ENCODE peak calls at places on chromosome 17, in nine cellular contexts. One of them, this sample, is unnamed.

GRCh38 chr17:37182786-37183185 is 193.0 kb upstream of the C17orf78 start:
- DNase-seq in heart left ventricle: no peak
- DNase-seq in ascending aorta: no peak
- DNase-seq in psoas muscle: no peak
- DNase-seq in HL-60: no peak
- DNase-seq in left ventricle myocardium inferior: no peak
- DNase-seq in aorta: no peak
- DNase-seq in naive thymus-derived CD4-positive, alpha-beta T cell: no peak
- DNase-seq in transverse colon: no peak
- DNase-seq in this sample: no peak

GRCh38 chr17:7347630-7348477 is 4.1 kb upstream of the KCTD11 start:
- DNase-seq in heart left ventricle: no peak
- DNase-seq in ascending aorta: no peak
- DNase-seq in psoas muscle: no peak
- DNase-seq in HL-60: no peak
- DNase-seq in left ventricle myocardium inferior: no peak
- DNase-seq in aorta: no peak
- DNase-seq in naive thymus-derived CD4-positive, alpha-beta T cell: no peak
- DNase-seq in transverse colon: no peak
- DNase-seq in this sample: no peak

GRCh38 chr17:11122908-11123307 is 118.1 kb upstream of the SHISA6 start:
- DNase-seq in heart left ventricle: no peak
- DNase-seq in ascending aorta: no peak
- DNase-seq in psoas muscle: peak; percentile 20
- DNase-seq in HL-60: no peak
- DNase-seq in left ventricle myocardium inferior: peak; percentile 18
- DNase-seq in aorta: no peak
- DNase-seq in naive thymus-derived CD4-positive, alpha-beta T cell: no peak
- DNase-seq in transverse colon: peak; percentile 33
- DNase-seq in this sample: no peak

GRCh38 chr17:72984925-72985322 is 107.6 kb downstream of the SLC39A11 start:
- DNase-seq in heart left ventricle: no peak
- DNase-seq in ascending aorta: no peak
- DNase-seq in psoas muscle: no peak
- DNase-seq in HL-60: no peak
- DNase-seq in left ventricle myocardium inferior: no peak
- DNase-seq in aorta: no peak
- DNase-seq in naive thymus-derived CD4-positive, alpha-beta T cell: no peak
- DNase-seq in transverse colon: no peak
- DNase-seq in this sample: no peak

GRCh38 chr17:77466596-77467223 is 325.9 kb downstream of the SEC14L1 start:
- DNase-seq in heart left ventricle: no peak
- DNase-seq in ascending aorta: no peak
- DNase-seq in psoas muscle: no peak
- DNase-seq in HL-60: no peak
- DNase-seq in left ventricle myocardium inferior: no peak
- DNase-seq in aorta: no peak
- DNase-seq in naive thymus-derived CD4-positive, alpha-beta T cell: no peak
- DNase-seq in transverse colon: no peak
- DNase-seq in this sample: no peak

GRCh38 chr17:13869301-13869700 is 200.0 kb upstream of the COX10 start:
- DNase-seq in heart left ventricle: no peak
- DNase-seq in ascending aorta: no peak
- DNase-seq in psoas muscle: no peak
- DNase-seq in HL-60: no peak
- DNase-seq in left ventricle myocardium inferior: no peak
- DNase-seq in aorta: no peak
- DNase-seq in naive thymus-derived CD4-positive, alpha-beta T cell: no peak
- DNase-seq in transverse colon: no peak
- DNase-seq in this sample: no peak

GRCh38 chr17:55466671-55467070 is 44.6 kb downstream of the SMIM36 start:
- DNase-seq in heart left ventricle: peak; percentile 47
- DNase-seq in ascending aorta: no peak
- DNase-seq in psoas muscle: no peak
- DNase-seq in HL-60: no peak
- DNase-seq in left ventricle myocardium inferior: no peak
- DNase-seq in aorta: no peak
- DNase-seq in naive thymus-derived CD4-positive, alpha-beta T cell: no peak
- DNase-seq in transverse colon: no peak
- DNase-seq in this sample: no peak

GRCh38 chr17:45896803-45897693 is 2.7 kb downstream of the MAPT start:
- DNase-seq in heart left ventricle: no peak
- DNase-seq in ascending aorta: no peak
- DNase-seq in psoas muscle: no peak
- DNase-seq in HL-60: no peak
- DNase-seq in left ventricle myocardium inferior: no peak
- DNase-seq in aorta: no peak
- DNase-seq in naive thymus-derived CD4-positive, alpha-beta T cell: no peak
- DNase-seq in transverse colon: no peak
- DNase-seq in this sample: no peak

GRCh38 chr17:65046236-65046635 is 10.3 kb downstream of the GNA13 start:
- DNase-seq in heart left ventricle: no peak
- DNase-seq in ascending aorta: no peak
- DNase-seq in psoas muscle: no peak
- DNase-seq in HL-60: no peak
- DNase-seq in left ventricle myocardium inferior: no peak
- DNase-seq in aorta: no peak
- DNase-seq in naive thymus-derived CD4-positive, alpha-beta T cell: no peak
- DNase-seq in transverse colon: no peak
- DNase-seq in this sample: no peak

GRCh38 chr17:48563867-48564199 is 14.3 kb downstream of the HOXB4 start:
- DNase-seq in heart left ventricle: no peak
- DNase-seq in ascending aorta: no peak
- DNase-seq in psoas muscle: no peak
- DNase-seq in HL-60: no peak
- DNase-seq in left ventricle myocardium inferior: no peak
- DNase-seq in aorta: no peak
- DNase-seq in naive thymus-derived CD4-positive, alpha-beta T cell: no peak
- DNase-seq in transverse colon: no peak
- DNase-seq in this sample: no peak

GRCh38 chr17:42754782-42755181 is 6.2 kb upstream of the RAMP2 start:
- DNase-seq in heart left ventricle: peak; percentile 57
- DNase-seq in ascending aorta: no peak
- DNase-seq in psoas muscle: peak; percentile 83
- DNase-seq in HL-60: no peak
- DNase-seq in left ventricle myocardium inferior: peak; percentile 41
- DNase-seq in aorta: peak; percentile 61
- DNase-seq in naive thymus-derived CD4-positive, alpha-beta T cell: no peak
- DNase-seq in transverse colon: no peak
- DNase-seq in this sample: no peak

GRCh38 chr17:77734371-77735050 is 224.0 kb upstream of the TNRC6C start:
- DNase-seq in heart left ventricle: peak; percentile 93
- DNase-seq in ascending aorta: peak; percentile 45
- DNase-seq in psoas muscle: peak; percentile 92
- DNase-seq in HL-60: peak; percentile 14
- DNase-seq in left ventricle myocardium inferior: peak; percentile 93
- DNase-seq in aorta: peak; percentile 95
- DNase-seq in naive thymus-derived CD4-positive, alpha-beta T cell: no peak
- DNase-seq in transverse colon: peak; percentile 78
- DNase-seq in this sample: peak; percentile 64

DNA sequence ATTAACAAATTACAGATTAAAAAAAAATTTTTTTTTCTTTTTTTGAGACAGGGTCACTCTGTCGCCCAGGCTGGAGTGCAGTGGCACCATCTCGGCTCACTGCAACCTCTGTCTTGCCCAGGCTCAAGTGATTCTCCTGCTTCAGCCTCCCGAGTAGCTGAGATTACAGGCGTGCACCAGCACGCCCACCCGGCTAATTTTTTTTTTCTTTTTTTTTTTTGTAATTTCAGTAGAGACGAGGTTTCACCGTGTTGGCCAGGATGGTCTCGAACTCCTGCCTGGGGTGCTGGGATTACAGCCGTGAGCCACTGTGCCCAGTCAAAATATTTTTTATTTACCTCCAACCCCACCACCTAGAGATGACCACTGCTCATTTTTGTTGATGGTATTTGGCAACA is 25.5 kb downstream of the ACTG1 start:
- DNase-seq in heart left ventricle: no peak
- DNase-seq in ascending aorta: no peak
- DNase-seq in psoas muscle: no peak
- DNase-seq in HL-60: no peak
- DNase-seq in left ventricle myocardium inferior: no peak
- DNase-seq in aorta: no peak
- DNase-seq in naive thymus-derived CD4-positive, alpha-beta T cell: no peak
- DNase-seq in transverse colon: no peak
- DNase-seq in this sample: no peak
- H3K27ac ChIP-seq in heart left ventricle: no peak overlapping the region
- H3K27ac ChIP-seq in ascending aorta: no peak overlapping the region
- H3K27ac ChIP-seq in psoas muscle: no peak overlapping the region
- H3K27ac ChIP-seq in HL-60: no peak overlapping the region
- H3K27ac ChIP-seq in left ventricle myocardium inferior: no peak overlapping the region
- H3K27ac ChIP-seq in aorta: no peak overlapping the region
- H3K27ac ChIP-seq in naive thymus-derived CD4-positive, alpha-beta T cell: no peak overlapping the region
- H3K27ac ChIP-seq in transverse colon: no peak overlapping the region
- H3K27ac ChIP-seq in this sample: peak overlapping the region; percentile 42

GRCh38 chr17:19507673-19508326 is 25.9 kb upstream of the SLC47A1 start:
- DNase-seq in heart left ventricle: peak; percentile 81
- DNase-seq in ascending aorta: peak; percentile 49
- DNase-seq in psoas muscle: peak; percentile 83
- DNase-seq in HL-60: no peak
- DNase-seq in left ventricle myocardium inferior: peak; percentile 80
- DNase-seq in aorta: peak; percentile 89
- DNase-seq in naive thymus-derived CD4-positive, alpha-beta T cell: peak; percentile 86
- DNase-seq in transverse colon: peak; percentile 91
- DNase-seq in this sample: peak; percentile 77

GRCh38 chr17:19510903-19511302 is 22.8 kb upstream of the SLC47A1 start:
- DNase-seq in heart left ventricle: no peak
- DNase-seq in ascending aorta: no peak
- DNase-seq in psoas muscle: no peak
- DNase-seq in HL-60: no peak
- DNase-seq in left ventricle myocardium inferior: no peak
- DNase-seq in aorta: no peak
- DNase-seq in naive thymus-derived CD4-positive, alpha-beta T cell: no peak
- DNase-seq in transverse colon: no peak
- DNase-seq in this sample: no peak

GRCh38 chr17:19513897-19514488 is 19.7 kb upstream of the SLC47A1 start:
- DNase-seq in heart left ventricle: peak; percentile 59
- DNase-seq in ascending aorta: no peak
- DNase-seq in psoas muscle: peak; percentile 56
- DNase-seq in HL-60: no peak
- DNase-seq in left ventricle myocardium inferior: peak; percentile 61
- DNase-seq in aorta: peak; percentile 75
- DNase-seq in naive thymus-derived CD4-positive, alpha-beta T cell: peak; percentile 48
- DNase-seq in transverse colon: peak; percentile 75
- DNase-seq in this sample: no peak

GRCh38 chr17:19502517-19502916 is 31.1 kb upstream of the SLC47A1 start:
- DNase-seq in heart left ventricle: no peak
- DNase-seq in ascending aorta: no peak
- DNase-seq in psoas muscle: no peak
- DNase-seq in HL-60: no peak
- DNase-seq in left ventricle myocardium inferior: no peak
- DNase-seq in aorta: no peak
- DNase-seq in naive thymus-derived CD4-positive, alpha-beta T cell: peak; percentile 19
- DNase-seq in transverse colon: no peak
- DNase-seq in this sample: no peak

DNA sequence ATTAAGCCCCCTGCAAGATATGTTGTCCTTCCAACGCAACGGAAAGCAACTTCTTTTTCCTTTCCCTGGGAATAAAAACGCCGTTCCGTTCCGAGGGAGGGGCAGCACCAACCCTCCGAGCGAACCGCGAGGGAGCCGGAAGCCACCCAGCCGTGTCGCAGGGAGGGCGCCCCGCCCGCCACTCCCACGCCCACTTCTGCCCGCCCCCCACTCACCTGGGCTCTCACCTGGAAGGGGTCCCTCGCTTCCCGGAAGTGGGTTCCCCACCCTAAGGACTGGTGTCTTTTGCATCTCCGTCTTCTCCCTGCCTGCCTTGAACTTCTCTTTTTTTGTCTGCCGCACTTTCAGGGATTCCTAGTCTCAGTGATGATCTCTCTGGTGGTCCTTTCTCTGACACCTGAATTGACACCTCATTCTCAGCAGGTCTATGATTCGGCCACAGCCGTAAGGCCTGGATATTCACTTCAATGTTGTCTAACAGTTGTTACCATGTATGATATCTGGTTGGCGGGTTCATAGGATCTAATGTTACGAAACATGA is 25.3 kb upstream of the SLC47A1 start:
- DNase-seq in heart left ventricle: peak; percentile 44
- DNase-seq in ascending aorta: no peak
- DNase-seq in psoas muscle: peak; percentile 31
- DNase-seq in HL-60: no peak
- DNase-seq in left ventricle myocardium inferior: peak; percentile 31
- DNase-seq in aorta: peak; percentile 70
- DNase-seq in naive thymus-derived CD4-positive, alpha-beta T cell: peak; percentile 66
- DNase-seq in transverse colon: peak; percentile 52
- DNase-seq in this sample: no peak
- H3K27ac ChIP-seq in heart left ventricle: peak overlapping the region; percentile 70
- H3K27ac ChIP-seq in ascending aorta: peak overlapping the region; percentile 98
- H3K27ac ChIP-seq in psoas muscle: peak overlapping the region; percentile 60
- H3K27ac ChIP-seq in HL-60: peak overlapping the region; percentile 31
- H3K27ac ChIP-seq in left ventricle myocardium inferior: peak overlapping the region; percentile 83
- H3K27ac ChIP-seq in aorta: peak overlapping the region; percentile 90
- H3K27ac ChIP-seq in naive thymus-derived CD4-positive, alpha-beta T cell: peak overlapping the region; percentile 67
- H3K27ac ChIP-seq in transverse colon: peak overlapping the region; percentile 93
- H3K27ac ChIP-seq in this sample: peak overlapping the region; percentile 55

DNA sequence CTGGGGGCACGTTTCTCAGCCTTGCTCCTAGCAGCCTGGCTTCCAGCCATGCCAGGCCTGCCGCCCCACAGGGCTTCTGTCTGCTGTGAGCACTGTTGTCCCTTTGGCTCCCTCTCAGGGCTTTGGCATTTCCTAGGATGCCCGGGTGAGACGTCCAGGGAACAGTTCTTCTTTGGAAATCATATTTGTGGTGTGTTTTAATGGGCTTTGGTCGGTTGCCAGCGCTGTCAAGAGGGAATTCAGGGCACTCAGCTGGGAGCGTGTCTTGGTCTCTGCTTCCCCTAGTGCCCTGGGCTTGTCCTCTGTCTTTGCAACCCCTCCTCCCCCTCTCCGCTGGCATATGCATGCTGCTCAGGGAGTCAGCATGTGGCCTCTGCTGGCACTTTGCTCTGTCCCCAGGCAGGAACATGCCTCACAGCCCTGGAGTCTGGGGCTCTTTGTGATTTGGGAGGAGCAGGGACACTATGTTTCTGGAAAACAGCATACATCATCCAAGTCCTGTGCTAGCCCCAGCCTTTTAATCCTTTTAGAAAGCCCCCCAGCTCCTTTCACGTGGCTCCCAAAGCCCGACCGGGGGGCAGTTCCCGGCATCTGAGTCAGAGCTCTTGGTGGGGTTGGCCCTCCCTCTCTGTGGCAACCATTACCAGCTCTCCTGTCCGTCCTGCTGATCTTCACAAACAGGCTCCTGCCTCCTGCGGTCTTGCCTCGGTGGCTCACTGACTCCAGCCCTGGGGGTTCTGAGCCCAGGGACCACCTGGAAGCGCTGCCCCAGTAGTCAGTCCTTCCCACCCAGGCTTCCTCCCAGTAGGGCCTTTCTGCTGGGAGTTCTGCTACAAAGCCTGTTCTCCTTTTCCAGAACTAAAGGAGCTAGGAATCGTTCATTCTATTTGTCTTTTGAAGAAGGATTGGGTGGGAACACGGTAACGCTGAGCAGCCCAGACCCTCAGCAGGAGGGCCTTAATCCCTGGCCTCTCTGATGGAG is 26.7 kb downstream of the SAP30BP start:
- DNase-seq in heart left ventricle: peak; percentile 95
- DNase-seq in ascending aorta: peak; percentile 43
- DNase-seq in psoas muscle: peak; percentile 78
- DNase-seq in HL-60: no peak
- DNase-seq in left ventricle myocardium inferior: peak; percentile 82
- DNase-seq in aorta: peak; percentile 82
- DNase-seq in naive thymus-derived CD4-positive, alpha-beta T cell: no peak
- DNase-seq in transverse colon: peak; percentile 63
- DNase-seq in this sample: peak; percentile 97
- H3K27ac ChIP-seq in heart left ventricle: peak overlapping the region; percentile 88
- H3K27ac ChIP-seq in ascending aorta: peak overlapping the region; percentile 78
- H3K27ac ChIP-seq in psoas muscle: peak overlapping the region; percentile 85
- H3K27ac ChIP-seq in HL-60: no peak overlapping the region
- H3K27ac ChIP-seq in left ventricle myocardium inferior: peak overlapping the region; percentile 96
- H3K27ac ChIP-seq in aorta: peak overlapping the region; percentile 52
- H3K27ac ChIP-seq in naive thymus-derived CD4-positive, alpha-beta T cell: no peak overlapping the region
- H3K27ac ChIP-seq in transverse colon: peak overlapping the region; percentile 91
- H3K27ac ChIP-seq in this sample: peak overlapping the region; percentile 100

GRCh38 chr17:82029990-82030469 is 1.4 kb upstream of the RAC3 start:
- DNase-seq in heart left ventricle: no peak
- DNase-seq in ascending aorta: no peak
- DNase-seq in psoas muscle: no peak
- DNase-seq in HL-60: no peak
- DNase-seq in left ventricle myocardium inferior: no peak
- DNase-seq in aorta: no peak
- DNase-seq in naive thymus-derived CD4-positive, alpha-beta T cell: no peak
- DNase-seq in transverse colon: no peak
- DNase-seq in this sample: no peak
- H3K27ac ChIP-seq in heart left ventricle: no peak overlapping the region
- H3K27ac ChIP-seq in ascending aorta: no peak overlapping the region
- H3K27ac ChIP-seq in psoas muscle: no peak overlapping the region
- H3K27ac ChIP-seq in HL-60: no peak overlapping the region
- H3K27ac ChIP-seq in left ventricle myocardium inferior: no peak overlapping the region
- H3K27ac ChIP-seq in aorta: no peak overlapping the region
- H3K27ac ChIP-seq in naive thymus-derived CD4-positive, alpha-beta T cell: no peak overlapping the region
- H3K27ac ChIP-seq in transverse colon: peak overlapping the region; percentile 90
- H3K27ac ChIP-seq in this sample: no peak overlapping the region

This sample was measured in RWPE2.